ENCODE peak calls at places on chromosomes 2 and 18, in nine cellular contexts. Q is K562; Z is AG04449; I is CD8-positive, alpha-beta memory T cell; G is AG04450; F is esophagus squamous epithelium; K is lower leg skin; A is GM23338; L is sigmoid colon. X is an unnamed sample.

GRCh38 chr18:79912409-79912991 is 39.0 kb downstream of the SLC66A2 start:
- DNase-seq in Q (no peak), Z (no peak), I (peak; percentile 64), G (no peak), F (no peak), K (no peak), A (no peak), L (no peak), X (peak; percentile 17)

GRCh38 chr18:58605027-58606020 is 23.6 kb downstream of the ALPK2 start:
- DNase-seq in Q (no peak), Z (no peak), I (peak; percentile 58), G (no peak), F (no peak), K (no peak), A (no peak), L (no peak), X (no peak)

GRCh38 chr18:9608298-9608697 is 6.1 kb downstream of the PPP4R1 start:
- DNase-seq in Q (peak; percentile 82), Z (no peak), I (no peak), G (no peak), F (no peak), K (no peak), A (no peak), L (no peak), X (no peak)

GRCh38 chr2:241202681-241203080 is 14.2 kb downstream of the ANO7 start:
- DNase-seq in Q (no peak), Z (no peak), I (no peak), G (no peak), F (no peak), K (no peak), A (no peak), L (no peak), X (no peak)

GRCh38 chr2:203714112-203714511 is 7.7 kb downstream of the CD28 start:
- DNase-seq in Q (no peak), Z (no peak), I (no peak), G (no peak), F (no peak), K (no peak), A (no peak), L (no peak), X (peak; percentile 34)

GRCh38 chr18:6088432-6088831 is 193.1 kb upstream of the TMEM200C start:
- DNase-seq in Q (no peak), Z (no peak), I (no peak), G (no peak), F (no peak), K (no peak), A (no peak), L (no peak), X (no peak)

GRCh38 chr18:2910751-2911425 is 64.1 kb downstream of the EMILIN2 start:
- DNase-seq in Q (no peak), Z (no peak), I (no peak), G (no peak), F (no peak), K (peak; percentile 4), A (no peak), L (no peak), X (no peak)

GRCh38 chr2:214325404-214325803 is 85.5 kb upstream of the VWC2L start:
- DNase-seq in Q (no peak), Z (no peak), I (no peak), G (no peak), F (no peak), K (no peak), A (no peak), L (no peak), X (no peak)

GRCh38 chr2:203918839-203919238 is 17.7 kb upstream of the ICOS start:
- DNase-seq in Q (no peak), Z (no peak), I (no peak), G (no peak), F (no peak), K (no peak), A (no peak), L (no peak), X (no peak)

GRCh38 chr2:8587251-8587791 is 94.5 kb upstream of the ID2 start:
- DNase-seq in Q (no peak), Z (no peak), I (no peak), G (no peak), F (no peak), K (no peak), A (no peak), L (no peak), X (no peak)

GRCh38 chr18:55763298-55763697 is 175.3 kb upstream of the TCF4 start:
- DNase-seq in Q (no peak), Z (peak; percentile 10), I (no peak), G (peak; percentile 42), F (no peak), K (no peak), A (no peak), L (no peak), X (no peak)

GRCh38 chr2:197011777-197012641 is 85.5 kb upstream of the PGAP1 start:
- DNase-seq in Q (peak; percentile 49), Z (no peak), I (no peak), G (no peak), F (no peak), K (no peak), A (peak; percentile 63), L (no peak), X (no peak)

GRCh38 chr2:165864353-165864752 is 70.3 kb upstream of the GALNT3 start:
- DNase-seq in Q (no peak), Z (no peak), I (no peak), G (no peak), F (no peak), K (no peak), A (peak; percentile 58), L (no peak), X (no peak)

DNA sequence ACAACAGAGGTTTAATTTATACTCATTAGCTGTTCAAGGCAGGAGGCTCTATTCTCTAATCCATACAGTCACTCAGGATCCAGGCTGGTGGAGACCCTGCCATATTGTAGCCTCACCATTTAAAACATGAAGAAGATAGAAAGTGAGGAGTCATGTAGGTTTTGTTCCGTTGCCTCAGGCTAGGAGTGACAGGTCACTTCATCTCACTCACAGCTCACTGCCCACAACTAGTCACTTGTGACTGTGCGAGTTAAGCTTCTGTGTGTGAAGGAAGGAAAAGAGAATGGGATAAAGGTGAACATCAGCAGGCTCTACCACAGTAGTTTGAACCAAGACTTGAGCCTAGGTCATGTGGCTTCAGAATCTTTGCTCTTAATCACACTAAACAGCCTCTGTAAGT is 9.0 kb upstream of the IGFBP2 start:
- DNase-seq in Q (no peak), Z (no peak), I (no peak), G (no peak), F (no peak), K (no peak), A (no peak), L (no peak), X (no peak)
- H3K4me3 ChIP-seq in Q (no peak overlapping the region), Z (no peak overlapping the region), I (no peak overlapping the region), G (no peak overlapping the region), F (no peak overlapping the region), K (no peak overlapping the region), A (no peak overlapping the region), L (no peak overlapping the region), X (no peak overlapping the region)

DNA sequence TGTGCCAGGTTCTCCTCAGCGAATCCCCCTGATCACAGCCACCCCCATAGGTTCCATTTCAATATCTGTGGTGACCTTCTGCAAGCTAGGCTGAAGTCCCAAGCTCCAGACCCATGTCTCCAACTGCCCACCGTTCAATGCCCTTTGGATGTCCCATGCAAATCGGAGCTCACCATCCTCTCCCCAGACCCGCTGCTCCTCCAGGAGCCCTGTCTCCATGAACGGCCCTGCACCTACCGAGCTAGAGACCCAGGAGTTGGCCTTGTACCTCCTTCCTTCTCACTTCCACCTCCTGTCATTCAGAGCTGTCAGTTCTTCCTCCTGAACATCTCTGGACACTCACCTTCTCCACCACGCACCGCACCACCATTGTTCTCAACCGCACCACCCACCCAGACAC is 1.0 kb upstream of the FAHD2A start:
- DNase-seq in Q (no peak), Z (no peak), I (no peak), G (no peak), F (no peak), K (no peak), A (no peak), L (no peak), X (no peak)
- H3K4me3 ChIP-seq in Q (peak overlapping the region; percentile 94), Z (peak overlapping the region; percentile 96), I (peak overlapping the region; percentile 97), G (peak overlapping the region; percentile 97), F (peak overlapping the region; percentile 85), K (no peak overlapping the region), A (peak overlapping the region; percentile 94), L (peak overlapping the region; percentile 90), X (peak overlapping the region; percentile 84)

GRCh38 chr2:231688616-231689508 is 19.5 kb upstream of the PTMA start:
- DNase-seq in Q (no peak), Z (no peak), I (no peak), G (no peak), F (no peak), K (no peak), A (no peak), L (no peak), X (no peak)

GRCh38 chr2:231685349-231686191 is 22.8 kb upstream of the PTMA start:
- DNase-seq in Q (no peak), Z (no peak), I (no peak), G (no peak), F (no peak), K (no peak), A (peak; percentile 77), L (no peak), X (no peak)

GRCh38 chr2:231687961-231688360 is 20.4 kb upstream of the PTMA start:
- DNase-seq in Q (no peak), Z (no peak), I (no peak), G (no peak), F (no peak), K (no peak), A (no peak), L (no peak), X (no peak)

GRCh38 chr2:231686192-231687100 is 21.9 kb upstream of the PTMA start:
- DNase-seq in Q (no peak), Z (no peak), I (no peak), G (no peak), F (no peak), K (no peak), A (no peak), L (no peak), X (no peak)

DNA sequence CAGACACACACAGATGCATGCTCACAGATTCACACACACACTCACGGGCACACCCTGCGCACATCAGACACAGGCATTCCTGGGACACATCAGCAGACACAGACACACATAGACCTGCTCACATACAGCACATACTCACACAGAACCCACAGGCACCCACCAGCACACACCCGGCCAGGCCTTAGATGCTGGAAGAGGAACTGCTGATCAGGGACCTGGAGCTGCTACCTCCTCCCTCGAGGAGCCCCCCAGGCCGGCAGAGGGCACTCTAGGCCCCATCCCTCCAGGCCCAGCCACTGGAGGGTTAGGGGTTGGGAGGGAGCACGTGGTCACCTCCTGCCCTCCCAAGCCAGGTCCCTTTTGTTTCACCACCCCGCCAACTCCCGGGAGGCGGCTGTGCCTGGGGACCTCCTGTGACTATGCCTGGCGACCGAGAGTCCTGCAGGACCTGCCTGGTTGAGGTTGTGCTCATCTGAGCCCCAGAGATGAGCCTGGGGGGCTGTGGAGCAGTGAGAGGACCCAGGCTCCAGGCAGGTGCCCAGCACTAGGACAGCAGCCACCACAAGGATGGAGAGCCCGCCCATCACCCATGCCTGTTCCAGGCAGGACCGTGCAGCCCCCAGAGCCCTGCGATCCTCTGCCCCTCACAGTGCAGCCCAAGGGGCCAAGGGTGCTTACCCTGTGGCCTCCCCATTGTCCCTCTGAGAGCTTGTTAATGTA is 21.0 kb upstream of the PTMA start:
- DNase-seq in Q (peak; percentile 83), Z (no peak), I (peak; percentile 75), G (no peak), F (no peak), K (no peak), A (peak; percentile 94), L (peak; percentile 83), X (peak; percentile 69)
- H3K4me3 ChIP-seq in Q (no peak overlapping the region), Z (no peak overlapping the region), I (no peak overlapping the region), G (no peak overlapping the region), F (no peak overlapping the region), K (no peak overlapping the region), A (peak overlapping the region; percentile 47), L (no peak overlapping the region), X (no peak overlapping the region)

GRCh38 chr2:200878289-200878688 is 10.6 kb downstream of the PPIL3 start:
- DNase-seq in Q (no peak), Z (no peak), I (no peak), G (no peak), F (no peak), K (no peak), A (no peak), L (no peak), X (no peak)
- H3K4me3 ChIP-seq in Q (no peak overlapping the region), Z (no peak overlapping the region), I (no peak overlapping the region), G (no peak overlapping the region), F (no peak overlapping the region), K (no peak overlapping the region), A (no peak overlapping the region), L (no peak overlapping the region), X (no peak overlapping the region)

X was measured in colonic mucosa.